ENCODE peak calls at places on chromosome 10, in seven cellular contexts. F is tibial artery, H is Peyer's patch, Q is PC-9, K is uterus, X is thoracic aorta, B is cardiac fibroblast. C is an unnamed sample.

GRCh38 chr10:43377393-43377883 is 6.0 kb downstream of the FXYD4 start:
- DNase-seq in Q (peak), X (no peak), K (no peak), B (no peak), F (peak), H (no peak), C (no peak)

GRCh38 chr10:62831346-62831745 is 15.2 kb upstream of the EGR2 start:
- DNase-seq in Q (no peak), H (no peak), B (peak), K (no peak), X (no peak), F (no peak), C (peak)

GRCh38 chr10:3668961-3669330 is 116.1 kb downstream of the KLF6 start:
- DNase-seq in H (no peak), B (peak), F (no peak), Q (no peak), K (no peak), X (no peak), C (peak)

GRCh38 chr10:32244421-32245207 is 102.3 kb downstream of the EPC1 start:
- DNase-seq in X (no peak), B (no peak), F (no peak), Q (no peak), H (no peak), K (no peak), C (no peak)

GRCh38 chr10:2980791-2981360 is 86.5 kb upstream of the PFKP start:
- DNase-seq in X (no peak), F (no peak), H (no peak), Q (no peak), B (peak), K (no peak), C (peak)

GRCh38 chr10:14560274-14560673 is 214.4 kb downstream of the FAM107B start:
- DNase-seq in Q (peak), X (no peak), B (no peak), F (no peak), H (no peak), K (no peak), C (peak)

GRCh38 chr10:43258922-43259247 is 8.0 kb downstream of the RASGEF1A start:
- DNase-seq in H (peak), Q (no peak), F (no peak), B (no peak), K (no peak), X (no peak), C (no peak)

GRCh38 chr10:43225787-43226153 is 41.1 kb downstream of the RASGEF1A start:
- DNase-seq in B (no peak), F (no peak), Q (no peak), K (peak), H (no peak), X (no peak), C (no peak)

DNA sequence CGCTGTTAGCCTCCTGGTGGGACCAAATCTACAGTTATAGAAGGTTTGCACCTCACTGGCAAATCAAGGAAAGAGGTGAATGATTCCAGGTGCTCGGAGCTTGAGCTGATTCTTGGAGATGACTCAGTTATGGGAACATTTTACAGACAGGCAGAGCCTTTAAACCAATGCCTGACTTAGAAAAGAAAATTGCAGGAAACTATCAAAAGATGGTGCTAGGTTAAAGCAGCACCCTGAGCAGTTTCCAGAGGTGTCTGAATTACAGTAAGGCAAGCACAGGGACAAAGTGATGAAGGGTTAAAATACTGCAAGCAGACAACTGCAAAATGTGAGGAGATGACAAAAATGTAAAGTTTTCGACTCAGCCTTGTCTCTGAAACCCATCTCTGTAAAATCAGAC is 3.0 kb downstream of the LRRTM3 start:
- DNase-seq in B (no peak), X (no peak), Q (no peak), H (no peak), F (no peak), K (no peak), C (no peak)
- H3K4me3 ChIP-seq in B (no peak), X (no peak), Q (no peak), H (no peak), F (no peak), K (no peak), C (no peak)

GRCh38 chr10:74246495-74246894 is 95.5 kb downstream of the ADK start:
- DNase-seq in B (no peak), X (no peak), H (no peak), Q (no peak), F (no peak), K (no peak), C (no peak)

GRCh38 chr10:74249865-74250264 is 98.8 kb downstream of the ADK start:
- DNase-seq in X (no peak), F (no peak), B (no peak), H (no peak), Q (no peak), K (no peak), C (peak)

GRCh38 chr10:74244807-74245206 is 93.8 kb downstream of the ADK start:
- DNase-seq in F (no peak), K (no peak), Q (no peak), B (no peak), X (no peak), H (no peak), C (no peak)

GRCh38 chr10:74243067-74243466 is 92.0 kb downstream of the ADK start:
- DNase-seq in K (no peak), B (no peak), H (no peak), F (no peak), X (no peak), Q (no peak), C (no peak)

GRCh38 chr10:74244097-74244685 is 93.2 kb downstream of the ADK start:
- DNase-seq in Q (peak), F (no peak), K (no peak), H (no peak), B (peak), X (no peak), C (peak)
- TF ChIP-seq CTCF in Q (peak), F (peak), K (peak), H (peak), B (peak), X (peak), C (peak)

DNA sequence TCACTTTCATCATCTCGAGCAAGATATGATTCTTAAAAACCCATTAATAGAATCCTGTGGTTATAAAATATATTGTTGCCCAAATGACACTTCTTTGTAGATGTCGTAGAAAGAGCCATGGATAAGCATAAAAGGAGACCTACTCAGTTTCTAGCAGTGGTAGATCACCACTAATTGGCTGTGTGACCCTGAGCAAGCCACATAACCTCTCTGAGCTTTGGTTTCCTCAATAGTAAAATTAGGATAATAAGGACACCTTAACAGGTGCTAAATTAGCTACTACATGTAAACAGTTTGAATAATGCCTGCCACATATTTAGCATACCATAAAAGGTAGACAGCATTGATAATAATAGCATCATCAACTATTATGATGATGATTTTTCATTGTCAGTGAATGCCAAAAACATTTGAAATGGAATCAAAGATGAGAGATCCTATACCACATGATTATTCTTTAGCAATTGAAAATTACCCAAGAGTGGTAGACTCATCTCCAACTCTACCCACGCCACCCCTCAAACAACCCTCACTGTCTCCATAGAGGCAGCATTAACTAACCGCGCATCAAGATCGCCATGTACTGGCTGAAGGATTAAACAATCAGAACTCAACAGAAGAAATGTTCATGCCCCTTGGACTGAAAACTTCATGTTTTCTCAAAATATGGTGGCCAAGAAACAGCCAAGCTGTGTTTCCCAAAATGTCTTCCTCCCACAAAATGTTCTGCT is 45.8 kb downstream of the CHST15 start:
- DNase-seq in F (no peak), K (no peak), X (no peak), B (no peak), Q (no peak), H (no peak), C (no peak)
- H3K4me3 ChIP-seq in F (no peak), K (no peak), X (no peak), B (no peak), Q (no peak), H (no peak), C (no peak)

DNA sequence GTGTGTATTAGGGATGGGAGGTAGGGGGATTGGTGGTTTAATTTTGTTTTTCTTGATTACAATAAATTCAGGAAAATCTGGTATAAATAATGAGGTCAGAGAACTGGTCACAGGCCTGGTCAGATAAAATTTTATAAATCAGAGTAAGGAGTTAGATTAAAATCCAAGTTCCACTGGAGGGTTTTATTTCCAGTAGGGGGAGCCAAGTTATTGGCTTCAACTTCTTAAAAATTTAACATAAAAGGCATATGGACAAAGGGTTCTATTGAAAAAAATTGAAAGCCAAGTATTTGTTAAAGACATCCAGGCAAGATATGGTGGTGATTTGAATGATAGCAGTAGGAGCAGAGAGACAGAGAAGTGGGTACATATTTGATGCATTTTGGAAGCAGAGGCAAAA is 763.3 kb downstream of the SORCS1 start:
- DNase-seq in K (no peak), H (no peak), X (no peak), B (peak), F (no peak), Q (no peak), C (peak)
- TF ChIP-seq CTCF in K (no peak), H (no peak), X (no peak), B (peak), F (no peak), Q (peak), C (peak)

GRCh38 chr10:133361773-133362441 is 4.1 kb upstream of the FUOM start:
- DNase-seq in H (peak), Q (no peak), X (no peak), F (no peak), K (no peak), B (no peak), C (no peak)
- H3K4me3 ChIP-seq in H (no peak), Q (no peak), X (no peak), F (no peak), K (no peak), B (no peak), C (no peak)